ENCODE peak calls at places on chromosomes 2 and 18, in six cellular contexts. L, J, Y, U, S and K are unnamed samples. For H3K4me1 and H3K36me3, the result is how much of the 10 kb centered on the place peaks cover.

GRCh38 chr2:205792908-205793307 is 110.6 kb downstream of the NRP2 start:
- DNase-seq in L (no peak), J (no peak), Y (no peak), U (no peak), S (no peak), K (peak)

GRCh38 chr2:128624956-128625355 is 306.3 kb upstream of the HS6ST1 start:
- DNase-seq in L (no peak), J (no peak), Y (no peak), U (no peak), S (no peak), K (no peak)

GRCh38 chr2:197827618-197828017 is 23.2 kb downstream of the PLCL1 start:
- DNase-seq in L (no peak), J (no peak), Y (peak), U (no peak), S (no peak), K (no peak)

GRCh38 chr2:2825062-2825461 is 494.0 kb upstream of the MYT1L start:
- DNase-seq in L (no peak), J (no peak), Y (no peak), U (peak), S (no peak), K (no peak)

GRCh38 chr2:212646698-212647097 is 108.1 kb upstream of the ERBB4 start:
- DNase-seq in L (no peak), J (no peak), Y (no peak), U (no peak), S (no peak), K (no peak)

GRCh38 chr2:55519908-55520885 is 679 bp downstream of the CFAP36 start:
- DNase-seq in L (no peak), J (peak), Y (peak), U (no peak), S (no peak), K (no peak)

GRCh38 chr2:233480490-233481202 is 85.9 kb downstream of the USP40 start:
- DNase-seq in L (peak), J (no peak), Y (peak), U (no peak), S (no peak), K (no peak)

GRCh38 chr18:54690198-54690597 is 99.2 kb downstream of the DYNAP start:
- DNase-seq in L (no peak), J (no peak), Y (peak), U (no peak), S (no peak), K (no peak)

GRCh38 chr2:150234787-150235512 is 252.5 kb downstream of the RND3 start:
- DNase-seq in L (no peak), J (no peak), Y (peak), U (no peak), S (no peak), K (no peak)

GRCh38 chr2:217249490-217250451 is 389.9 kb upstream of the TNP1 start:
- DNase-seq in L (no peak), J (peak), Y (no peak), U (no peak), S (peak), K (peak)

GRCh38 chr2:7011376-7012083 is 94.3 kb downstream of the RNF144A start:
- DNase-seq in L (no peak), J (no peak), Y (no peak), U (no peak), S (no peak), K (no peak)

GRCh38 chr18:11909597-11910026 is 1.5 kb upstream of the MPPE1 start:
- DNase-seq in L (no peak), J (peak), Y (peak), U (no peak), S (no peak), K (no peak)

DNA sequence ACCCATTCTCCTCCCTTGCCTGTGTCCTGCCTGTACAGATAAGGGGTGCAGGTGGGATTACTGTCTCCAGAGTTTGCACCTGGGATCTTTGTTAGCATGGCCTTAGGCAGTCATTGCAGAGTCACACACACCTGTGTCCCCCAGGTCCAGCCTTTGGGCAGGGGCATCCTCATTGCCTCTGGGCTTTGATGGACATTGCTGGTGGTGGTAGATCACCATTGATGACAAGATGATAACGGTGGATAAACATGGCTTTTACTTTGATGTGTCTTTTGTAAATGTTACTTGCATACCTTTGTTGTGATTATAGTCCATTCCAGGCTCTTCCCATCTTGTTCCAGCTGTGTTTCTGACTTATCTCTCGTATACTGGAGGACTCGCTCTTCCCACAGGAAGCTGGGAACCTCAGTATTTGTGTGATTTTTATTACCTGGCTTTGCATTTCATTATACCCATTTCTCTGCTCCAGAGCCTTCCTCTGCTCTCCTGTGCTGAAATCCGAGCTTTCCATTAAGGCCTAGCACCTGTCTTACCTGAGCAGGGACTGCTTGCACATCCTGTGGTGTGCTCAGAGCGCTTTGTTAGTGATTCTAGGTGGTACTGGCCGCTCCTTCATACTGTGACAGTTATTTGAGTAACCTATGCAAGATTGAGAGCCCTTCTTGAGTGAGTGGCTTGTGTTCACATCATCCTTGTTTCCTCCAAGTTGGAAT is 79.2 kb downstream of the PTPRM start:
- DNase-seq in L (no peak), J (no peak), Y (no peak), U (no peak), S (no peak), K (no peak)
- H3K4me1 ChIP-seq in L (under half), J (under half), Y (under half), U (under half), S (under half), K (under half)

GRCh38 chr2:54287532-54287931 is 31.5 kb upstream of the TSPYL6 start:
- DNase-seq in L (peak), J (peak), Y (no peak), U (no peak), S (no peak), K (peak)

GRCh38 chr2:54285451-54285850 is 29.4 kb upstream of the TSPYL6 start:
- DNase-seq in L (no peak), J (no peak), Y (no peak), U (no peak), S (no peak), K (no peak)

GRCh38 chr2:54284801-54285200 is 28.8 kb upstream of the TSPYL6 start:
- DNase-seq in L (no peak), J (no peak), Y (no peak), U (no peak), S (no peak), K (no peak)

GRCh38 chr2:54289942-54290702 is 34.1 kb upstream of the TSPYL6 start:
- DNase-seq in L (no peak), J (no peak), Y (no peak), U (no peak), S (no peak), K (no peak)
- TF ChIP-seq POLR2A in L (no peak), J (no peak), Y (no peak), U (no peak), S (no peak), K (no peak)

GRCh38 chr2:189570565-189570964 is 10.0 kb downstream of the SLC40A1 start:
- DNase-seq in L (no peak), J (no peak), Y (peak), U (no peak), S (no peak), K (no peak)
- H3K36me3 ChIP-seq in L (half or more), J (under half), Y (under half), U (under half), S (under half), K (under half)

GRCh38 chr2:240992572-240993291 is 5.7 kb upstream of the SNED1 start:
- DNase-seq in L (peak), J (peak), Y (no peak), U (peak), S (peak), K (peak)
- H3K4me1 ChIP-seq in L (under half), J (half or more), Y (under half), U (under half), S (under half), K (under half)

DNA sequence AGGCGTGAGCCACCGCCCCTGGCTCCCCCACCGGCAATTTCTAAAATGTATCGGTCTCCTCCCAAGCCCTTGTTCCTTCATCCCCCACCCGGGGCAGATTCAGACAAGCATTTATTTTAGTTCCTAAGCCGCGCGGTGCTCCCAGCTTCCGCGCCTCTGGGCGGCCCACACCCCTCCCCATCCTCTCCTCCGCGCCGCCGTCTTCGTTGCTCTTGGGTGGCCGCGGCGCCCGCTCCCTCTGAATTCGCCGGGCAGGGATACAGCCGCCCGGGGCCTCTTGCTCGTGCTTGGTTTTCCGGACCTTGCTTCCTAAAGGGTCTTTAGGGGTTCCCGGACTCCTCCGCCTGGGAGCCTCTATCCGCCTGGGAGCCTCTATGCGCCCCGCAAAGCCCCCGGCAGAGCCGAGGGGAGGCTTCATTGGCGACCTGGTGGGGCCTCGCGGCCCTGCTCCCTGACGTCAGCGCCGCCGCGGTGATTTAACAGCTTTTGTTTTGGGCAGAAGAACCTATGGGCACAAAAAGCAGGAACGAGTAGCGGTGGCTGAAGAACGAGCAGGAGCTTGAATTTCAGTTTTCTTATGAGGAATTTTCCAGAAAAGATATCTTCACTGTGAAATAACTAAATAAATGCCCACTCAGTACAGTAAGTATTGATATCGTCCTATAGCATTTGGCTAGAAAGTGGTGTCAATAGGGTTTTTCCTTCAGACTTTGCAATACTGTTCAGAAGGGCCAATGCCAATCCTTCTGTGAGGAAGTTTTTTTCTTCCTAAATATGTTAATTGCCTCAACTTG is 37.3 kb downstream of the PRKRA start:
- DNase-seq in L (peak), J (peak), Y (peak), U (peak), S (peak), K (peak)
- TF ChIP-seq POLR2A in L (peak), J (peak), Y (no peak), U (peak), S (no peak), K (peak)

DNA sequence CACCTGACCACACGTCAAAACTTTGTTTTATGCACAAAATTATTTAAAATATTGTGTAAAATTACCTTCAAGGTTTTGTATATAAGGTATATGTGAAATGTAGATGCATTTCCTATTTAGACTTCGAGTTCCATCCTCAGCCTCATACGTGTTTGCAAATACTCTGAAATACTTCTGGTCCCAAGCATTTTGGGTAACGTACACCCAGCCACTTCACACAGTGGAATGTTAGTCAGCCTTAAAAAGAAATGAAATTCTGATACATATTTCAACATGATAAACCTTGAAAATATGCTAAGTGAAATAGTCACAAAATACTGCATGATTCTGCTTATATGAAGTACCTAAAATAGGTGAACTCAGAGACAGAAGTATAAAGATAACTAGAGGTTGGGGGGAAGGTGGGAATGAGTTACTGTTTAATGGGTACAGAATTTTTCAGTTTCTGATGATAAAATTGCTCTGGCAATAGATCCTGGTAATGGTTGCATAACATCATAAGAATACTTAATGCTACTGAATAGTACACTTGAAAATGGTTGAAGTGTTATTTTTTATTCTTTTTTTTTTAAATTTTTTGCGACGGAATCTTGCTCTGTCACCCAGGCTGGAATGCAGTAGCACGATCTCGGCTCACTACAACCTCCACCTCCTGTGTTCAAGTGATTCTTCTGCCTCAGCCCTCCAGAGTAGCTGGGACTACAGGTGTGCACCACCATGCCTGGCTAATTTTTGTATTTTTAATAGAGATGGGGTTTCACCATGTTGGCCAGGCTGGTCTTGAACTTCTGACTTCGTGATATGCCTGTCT is 24.0 kb downstream of the NOP58 start:
- DNase-seq in L (no peak), J (no peak), Y (no peak), U (peak), S (no peak), K (no peak)
- H3K36me3 ChIP-seq in L (half or more), J (under half), Y (under half), U (under half), S (under half), K (under half)